ENCODE peak calls at places on chromosomes 5 and 9, in four cellular contexts. B is lung, U is upper lobe of right lung, D is right lobe of liver. G is an unnamed sample.

GRCh38 chr5:33891731-33892418 is at the start of gene ADAMTS12:
- DNase-seq in B (no peak), U (peak; percentile 68), D (peak; percentile 60), G (no peak)

GRCh38 chr5:176533894-176534611 is 3.1 kb downstream of the RNF44 start:
- DNase-seq in B (no peak), U (no peak), D (peak; percentile 91), G (no peak)

GRCh38 chr5:68440666-68441065 is 225.1 kb downstream of the PIK3R1 start:
- DNase-seq in B (no peak), U (no peak), D (no peak), G (no peak)

GRCh38 chr9:114995681-114996221 is 65.4 kb upstream of the TNFSF8 start:
- DNase-seq in B (peak; percentile 69), U (peak; percentile 78), D (no peak), G (no peak)

GRCh38 chr9:90044710-90045151 is 439.9 kb downstream of the GADD45G start:
- DNase-seq in B (no peak), U (no peak), D (no peak), G (no peak)

GRCh38 chr9:89743216-89743575 is 138.4 kb downstream of the GADD45G start:
- DNase-seq in B (no peak), U (no peak), D (no peak), G (no peak)

GRCh38 chr5:77379558-77380061 is 112.5 kb downstream of the WDR41 start:
- DNase-seq in B (no peak), U (no peak), D (no peak), G (no peak)

GRCh38 chr5:69374911-69375446 is 5.4 kb downstream of the RAD17 start:
- DNase-seq in B (no peak), U (no peak), D (no peak), G (no peak)

GRCh38 chr9:98118640-98119601 is at the start of gene TRIM14:
- DNase-seq in B (peak; percentile 68), U (peak; percentile 93), D (peak; percentile 89), G (peak; percentile 74)

GRCh38 chr9:89002987-89003386 is 11.7 kb downstream of the S1PR3 start:
- DNase-seq in B (no peak), U (no peak), D (no peak), G (no peak)

GRCh38 chr9:33931326-33931725 is 114.4 kb downstream of the UBE2R2 start:
- DNase-seq in B (no peak), U (no peak), D (no peak), G (no peak)

GRCh38 chr5:74282495-74282894 is 358.0 kb downstream of the ENC1 start:
- DNase-seq in B (no peak), U (no peak), D (no peak), G (no peak)

GRCh38 chr5:147857302-147858129 is 21.0 kb upstream of the SCGB3A2 start:
- DNase-seq in B (peak; percentile 68), U (no peak), D (no peak), G (peak; percentile 53)

GRCh38 chr9:15642369-15642962 is 89.6 kb downstream of the CCDC171 start:
- DNase-seq in B (no peak), U (no peak), D (no peak), G (no peak)

GRCh38 chr9:134972140-134972539 is 54.4 kb upstream of the FCN1 start:
- DNase-seq in B (no peak), U (peak; percentile 40), D (peak; percentile 41), G (peak; percentile 1)

GRCh38 chr5:41695920-41696582 is 174.2 kb downstream of the OXCT1 start:
- DNase-seq in B (no peak), U (no peak), D (no peak), G (peak; percentile 16)

GRCh38 chr9:95772320-95773060 is 103.0 kb upstream of the ERCC6L2 start:
- DNase-seq in B (peak; percentile 35), U (no peak), D (no peak), G (peak; percentile 84)

GRCh38 chr5:176639981-176640380 is 7.3 kb upstream of the TSPAN17 start:
- DNase-seq in B (no peak), U (no peak), D (no peak), G (no peak)

GRCh38 chr5:154238776-154239481 is 48.4 kb downstream of the GALNT10 start:
- DNase-seq in B (no peak), U (no peak), D (no peak), G (no peak)

GRCh38 chr5:6490246-6490645 is 41.6 kb downstream of the UBE2QL1 start:
- DNase-seq in B (no peak), U (no peak), D (no peak), G (no peak)

GRCh38 chr5:80324912-80325311 is 5.1 kb downstream of the SPZ1 start:
- DNase-seq in B (no peak), U (no peak), D (no peak), G (no peak)

GRCh38 chr9:90972057-90972456 is 170.4 kb downstream of the SYK start:
- DNase-seq in B (no peak), U (no peak), D (no peak), G (no peak)

GRCh38 chr9:35771524-35771923 is 17.4 kb upstream of the MSMP start:
- DNase-seq in B (no peak), U (no peak), D (no peak), G (no peak)

GRCh38 chr5:40171971-40172370 is 507.7 kb upstream of the PTGER4 start:
- DNase-seq in B (no peak), U (no peak), D (no peak), G (no peak)

GRCh38 chr5:17118631-17119030 is 98.8 kb upstream of the BASP1 start:
- DNase-seq in B (peak; percentile 65), U (no peak), D (no peak), G (no peak)

GRCh38 chr9:4297151-4297794 is 2.6 kb downstream of the GLIS3 start:
- DNase-seq in B (peak; percentile 70), U (peak; percentile 86), D (peak; percentile 83), G (peak; percentile 46)
- TF ChIP-seq CTCF in B (no peak), U (peak; percentile 43), D (peak; percentile 56), G (peak; percentile 50)

DNA sequence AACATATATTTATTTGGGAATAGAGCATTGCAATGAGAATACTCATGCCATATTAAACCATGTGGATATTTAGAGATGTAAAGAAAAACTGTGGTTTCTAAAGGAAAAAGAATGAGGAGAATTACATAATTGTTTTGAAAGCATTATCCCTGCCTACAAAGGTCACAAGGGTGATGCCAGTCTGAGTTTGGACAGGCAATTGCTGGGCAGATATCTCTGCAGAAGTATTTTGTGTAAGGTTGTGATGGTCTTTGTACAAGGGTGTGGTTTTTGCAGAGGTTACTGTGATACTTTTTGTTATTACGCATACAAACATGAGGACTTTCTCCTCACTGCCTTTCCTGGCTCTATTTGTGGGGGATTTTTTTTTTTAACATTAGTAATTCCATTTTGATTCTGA is 2022.9 kb upstream of the CDH6 start:
- DNase-seq in B (no peak), U (no peak), D (no peak), G (no peak)
- H3K4me3 ChIP-seq in B (no peak overlapping the region), U (no peak overlapping the region), D (no peak overlapping the region), G (no peak overlapping the region)

GRCh38 chr9:82606761-82607382 is 456.1 kb downstream of the RASEF start:
- DNase-seq in B (peak; percentile 53), U (no peak), D (no peak), G (peak; percentile 58)
- TF ChIP-seq CTCF in B (peak; percentile 32), U (peak; percentile 64), D (peak; percentile 74), G (peak; percentile 77)

GRCh38 chr5:10760033-10760975 is 730 bp downstream of the DAP start:
- DNase-seq in B (peak; percentile 65), U (peak; percentile 79), D (peak; percentile 69), G (no peak)
- H3K4me3 ChIP-seq in B (peak overlapping the region; percentile 81), U (peak overlapping the region; percentile 80), D (peak overlapping the region; percentile 84), G (peak overlapping the region; percentile 83)

DNA sequence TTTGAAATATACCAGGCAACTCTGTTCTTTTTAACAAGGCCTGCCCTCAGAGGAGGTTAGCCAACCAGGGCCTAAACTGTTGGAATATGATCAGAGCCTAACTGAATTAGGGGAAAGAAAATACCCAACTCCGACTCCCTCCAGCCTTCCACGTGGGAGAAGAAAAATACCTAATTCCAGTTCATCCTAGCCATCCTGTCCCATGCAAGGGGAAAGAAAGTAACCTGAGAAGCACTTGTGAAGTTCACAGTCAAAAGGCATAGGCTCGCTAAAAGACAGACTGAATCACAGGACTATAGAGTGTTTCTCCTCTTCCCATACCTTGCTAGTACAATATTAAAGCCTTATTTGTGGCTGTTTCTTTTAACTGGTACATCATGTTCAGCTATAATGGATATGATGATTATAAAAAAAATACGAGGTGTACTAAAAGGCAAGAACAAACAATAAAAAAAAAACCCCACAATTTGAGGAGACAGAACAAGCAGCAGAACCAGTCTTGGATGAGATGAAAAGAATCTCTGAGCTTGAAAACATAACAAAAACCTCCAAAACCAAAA is 18.0 kb upstream of the ATP10B start:
- DNase-seq in B (no peak), U (no peak), D (no peak), G (no peak)
- TF ChIP-seq CTCF in B (no peak), U (no peak), D (no peak), G (no peak)

GRCh38 chr5:139458580-139459407 is 3.7 kb downstream of the ECSCR start:
- DNase-seq in B (no peak), U (no peak), D (no peak), G (no peak)

GRCh38 chr5:139459451-139459934 is 3.0 kb downstream of the ECSCR start:
- DNase-seq in B (no peak), U (no peak), D (no peak), G (no peak)

GRCh38 chr5:139461698-139462097 is 845 bp downstream of the ECSCR start:
- DNase-seq in B (no peak), U (no peak), D (no peak), G (no peak)

GRCh38 chr5:139461176-139461575 is 1.4 kb downstream of the ECSCR start:
- DNase-seq in B (no peak), U (no peak), D (no peak), G (no peak)

DNA sequence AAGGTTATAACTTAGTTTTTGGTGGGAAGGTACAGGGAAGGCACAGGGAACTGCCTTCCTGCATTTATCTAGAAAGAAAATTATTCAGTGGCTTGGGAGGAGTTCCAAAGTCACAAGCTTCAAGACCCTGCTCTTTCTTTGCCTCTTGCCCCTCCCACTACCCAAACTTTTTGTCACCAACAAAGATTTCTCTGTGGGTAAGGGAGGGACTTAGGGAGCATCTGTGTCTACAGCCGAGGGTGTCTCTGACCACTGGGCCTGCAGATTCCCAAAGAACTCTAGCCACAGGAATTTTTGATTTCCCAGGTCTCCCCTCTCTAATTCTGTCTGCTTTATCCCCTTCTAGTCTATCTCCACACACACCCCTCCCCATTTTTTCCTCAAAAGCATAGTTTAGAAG is 2.1 kb downstream of the ECSCR start:
- DNase-seq in B (no peak), U (no peak), D (no peak), G (no peak)
- H3K4me3 ChIP-seq in B (peak overlapping the region; percentile 3), U (peak overlapping the region; percentile 45), D (no peak overlapping the region), G (no peak overlapping the region)

GRCh38 chr5:123099514-123100151 is 10.6 kb downstream of the PRDM6 start:
- DNase-seq in B (no peak), U (peak; percentile 70), D (no peak), G (peak; percentile 57)
- TF ChIP-seq CTCF in B (no peak), U (no peak), D (peak; percentile 3), G (peak; percentile 61)

G was measured in WERI-Rb-1.